ENCODE peak calls at places on chromosomes 6 and 20, in nine cellular contexts. P is T1000; F is astrocyte of the cerebellum; R is central memory CD4-positive, alpha-beta T cell; A is stimulated activated naive CD4-positive, alpha-beta T cell; M is NCI-H1694 treated with DMSO at 0.1 percent for 48 hours; X is left lung; B is fibroblast of mammary gland; N is NAMALWA. V is an unnamed sample.

GRCh38 chr6:139016337-139017213 is 12.0 kb upstream of the ABRACL start:
- DNase-seq in R (no peak), B (no peak), A (no peak), M (no peak), N (peak; percentile 75), F (no peak), X (no peak), P (no peak), V (no peak)

GRCh38 chr6:149032599-149033405 is 284.7 kb upstream of the TAB2 start:
- DNase-seq in X (no peak), P (peak; percentile 62), B (peak; percentile 93), R (no peak), A (no peak), F (peak; percentile 96), N (no peak), M (no peak), V (peak; percentile 38)

GRCh38 chr6:134278000-134278399 is 39.9 kb downstream of the SGK1 start:
- DNase-seq in R (no peak), N (no peak), A (no peak), P (no peak), F (no peak), M (no peak), B (no peak), X (no peak), V (no peak)

GRCh38 chr6:35717449-35718353 is 19.1 kb upstream of the ARMC12 start:
- DNase-seq in N (no peak), X (no peak), M (no peak), A (no peak), P (no peak), F (no peak), B (no peak), R (no peak), V (no peak)

GRCh38 chr6:123415844-123416468 is 220.8 kb downstream of the TRDN start:
- DNase-seq in F (peak; percentile 44), R (no peak), P (peak; percentile 22), M (peak; percentile 67), A (no peak), X (no peak), B (peak; percentile 65), N (peak; percentile 79), V (no peak)

GRCh38 chr6:4962905-4963304 is 40.9 kb downstream of the RPP40 start:
- DNase-seq in X (no peak), M (no peak), P (no peak), N (no peak), A (no peak), R (no peak), F (no peak), B (no peak), V (no peak)

GRCh38 chr6:140041056-140041455 is 666.6 kb upstream of the CITED2 start:
- DNase-seq in A (no peak), X (no peak), M (no peak), N (no peak), R (no peak), F (peak; percentile 37), B (no peak), P (no peak), V (no peak)

GRCh38 chr20:2137552-2138201 is 36.0 kb downstream of the STK35 start:
- DNase-seq in M (no peak), A (no peak), P (peak; percentile 74), X (no peak), R (no peak), B (peak; percentile 46), F (no peak), N (no peak), V (no peak)

V was measured in right lobe of liver.